ENCODE peak calls at places on chromosome 9, in seven cellular contexts. L is GM12891; A is Ammon's horn; B is Right ventricle myocardium superior; U is stimulated activated CD8-positive, alpha-beta memory T cell treated with anti-CD3 and anti-CD28 coated beads, Interleukin-4, amount 100 ng/mL, for 1 hour; Q is T-helper 17 cell; S is stomach. X is an unnamed sample.
A peak's percentile ranks its signal among the peaks of the same experiment; 100 is the strongest.

GRCh38 chr9:91207481-91207888 is 154.2 kb downstream of the AUH start:
- DNase-seq in A (no peak), L (no peak), B (no peak), U (no peak), S (no peak), Q (no peak), X (no peak)

GRCh38 chr9:93263334-93264229 is 79.6 kb downstream of the WNK2 start:
- DNase-seq in U (no peak), A (no peak), S (no peak), Q (no peak), L (peak; percentile 8), B (no peak), X (peak; percentile 69)

GRCh38 chr9:32069169-32069813 is 315.2 kb upstream of the ACO1 start:
- DNase-seq in S (no peak), L (no peak), A (no peak), B (no peak), Q (no peak), U (no peak), X (no peak)

GRCh38 chr9:120925535-120926396 is 830 bp downstream of the TRAF1 start:
- DNase-seq in A (no peak), S (no peak), U (no peak), B (peak; percentile 53), Q (peak; percentile 66), L (no peak), X (peak; percentile 90)

GRCh38 chr9:91047993-91048607 is 246.5 kb downstream of the SYK start:
- DNase-seq in A (no peak), Q (no peak), U (no peak), B (no peak), S (no peak), L (no peak), X (no peak)

GRCh38 chr9:128771094-128771721 is 519 bp downstream of the ZER1 start:
- DNase-seq in A (no peak), B (no peak), Q (no peak), U (no peak), S (no peak), L (peak; percentile 44), X (no peak)

GRCh38 chr9:98034593-98035546 is 21.7 kb upstream of the NANS start:
- DNase-seq in Q (peak; percentile 75), S (peak; percentile 93), L (no peak), U (peak; percentile 95), A (peak; percentile 89), B (peak; percentile 85), X (peak; percentile 89)

GRCh38 chr9:114001794-114002261 is 76.3 kb downstream of the AMBP start:
- DNase-seq in L (no peak), U (no peak), A (no peak), Q (no peak), B (no peak), S (peak; percentile 20), X (no peak)

GRCh38 chr9:4550777-4551476 is 60.7 kb downstream of the SLC1A1 start:
- DNase-seq in Q (no peak), B (no peak), S (no peak), A (no peak), U (no peak), L (no peak), X (no peak)

GRCh38 chr9:100229136-100229535 is 123.6 kb downstream of the TEX10 start:
- DNase-seq in S (no peak), A (no peak), L (no peak), U (no peak), Q (no peak), B (no peak), X (no peak)

GRCh38 chr9:17520264-17521058 is 58.4 kb upstream of the SH3GL2 start:
- DNase-seq in U (no peak), L (no peak), A (no peak), S (no peak), B (no peak), Q (no peak), X (no peak)

GRCh38 chr9:131843989-131844744 is 104.3 kb upstream of the RAPGEF1 start:
- DNase-seq in L (no peak), B (peak; percentile 30), U (no peak), Q (no peak), S (no peak), A (no peak), X (no peak)

GRCh38 chr9:113661074-113661473 is 197.5 kb downstream of the RGS3 start:
- DNase-seq in U (no peak), A (no peak), B (no peak), Q (no peak), S (no peak), L (no peak), X (no peak)

GRCh38 chr9:36135791-36136276 is 699 bp upstream of the GLIPR2 start:
- DNase-seq in Q (no peak), U (no peak), A (no peak), L (no peak), B (peak; percentile 65), S (no peak), X (peak; percentile 65)

GRCh38 chr9:123003467-123003866 is 30.0 kb upstream of the GPR21 start:
- DNase-seq in L (no peak), A (no peak), Q (no peak), S (no peak), U (no peak), B (no peak), X (no peak)

GRCh38 chr9:127035948-127036347 is 86.5 kb downstream of the ANGPTL2 start:
- DNase-seq in A (peak; percentile 72), U (no peak), Q (no peak), B (peak; percentile 85), L (no peak), S (no peak), X (peak; percentile 79)

GRCh38 chr9:91949293-91949945 is 609 bp downstream of the ROR2 start:
- DNase-seq in U (no peak), L (no peak), Q (no peak), A (no peak), B (no peak), S (no peak), X (no peak)

GRCh38 chr9:28032178-28032532 is 458.9 kb upstream of the C9orf72 start:
- DNase-seq in Q (no peak), L (no peak), A (no peak), U (no peak), S (no peak), B (no peak), X (no peak)

GRCh38 chr9:17574342-17574741 is 4.5 kb upstream of the SH3GL2 start:
- DNase-seq in A (no peak), L (no peak), B (no peak), U (no peak), S (no peak), Q (no peak), X (no peak)

GRCh38 chr9:86322973-86323644 is 31.1 kb downstream of the TUT7 start:
- DNase-seq in S (no peak), Q (no peak), B (no peak), L (no peak), U (no peak), A (peak; percentile 31), X (no peak)

GRCh38 chr9:91809581-91810285 is 140.3 kb downstream of the ROR2 start:
- DNase-seq in L (no peak), A (no peak), B (no peak), U (no peak), S (no peak), Q (no peak), X (peak; percentile 73)

GRCh38 chr9:38681747-38682227 is 38.1 kb downstream of the FAM240B start:
- DNase-seq in S (no peak), Q (no peak), U (no peak), B (no peak), L (no peak), A (no peak), X (no peak)

GRCh38 chr9:76365028-76365427 is 29.2 kb downstream of the RFK start:
- DNase-seq in U (no peak), B (no peak), Q (no peak), A (no peak), L (no peak), S (no peak), X (no peak)

GRCh38 chr9:127173063-127173462 is 50.6 kb upstream of the ANGPTL2 start:
- DNase-seq in L (no peak), U (no peak), A (no peak), B (no peak), Q (no peak), S (peak; percentile 1), X (no peak)

GRCh38 chr9:109887079-109887478 is 107.1 kb downstream of the PALM2AKAP2 start:
- DNase-seq in Q (no peak), U (no peak), B (no peak), S (no peak), A (peak; percentile 65), L (no peak), X (no peak)

GRCh38 chr9:122325124-122325523 is 45.7 kb upstream of the PTGS1 start:
- DNase-seq in U (no peak), S (no peak), A (no peak), Q (no peak), B (no peak), L (no peak), X (no peak)

GRCh38 chr9:88782931-88783451 is 208.3 kb upstream of the S1PR3 start:
- DNase-seq in B (no peak), U (no peak), Q (no peak), L (no peak), A (no peak), S (no peak), X (no peak)

GRCh38 chr9:71363286-71363961 is 242.0 kb upstream of the TRPM3 start:
- DNase-seq in A (no peak), S (no peak), L (no peak), Q (no peak), U (no peak), B (no peak), X (no peak)

GRCh38 chr9:85013703-85014102 is 344.2 kb downstream of the NTRK2 start:
- DNase-seq in S (no peak), A (no peak), Q (no peak), B (no peak), U (no peak), L (no peak), X (no peak)

X was measured in aorta.